ENCODE peak calls at places on chromosomes 4 and X, in five cellular contexts. N is SK-N-DZ, M is Panc1, W is RPMI7951, X is SJSA1. J is an unnamed sample.
A peak's percentile ranks its signal among the peaks of the same experiment; 100 is the strongest.

GRCh38 chr4:19473569-19473968 is 778.1 kb upstream of the SLIT2 start:
- DNase-seq in N (no peak), M (no peak), W (peak; percentile 45), X (no peak), J (peak; percentile 4)

GRCh38 chr4:13657016-13657415 is 29.5 kb upstream of the BOD1L1 start:
- DNase-seq in N (no peak), M (no peak), W (no peak), X (no peak), J (no peak)

GRCh38 chr4:5874811-5875465 is 17.9 kb downstream of the CRMP1 start:
- DNase-seq in N (no peak), M (no peak), W (peak; percentile 13), X (peak; percentile 0), J (peak; percentile 69)

GRCh38 chr4:106247600-106247999 is 68.4 kb downstream of the TBCK start:
- DNase-seq in N (no peak), M (no peak), W (no peak), X (no peak), J (no peak)

GRCh38 chr4:147340547-147341225 is 140.2 kb upstream of the EDNRA start:
- DNase-seq in N (no peak), M (no peak), W (peak; percentile 61), X (no peak), J (peak; percentile 56)

GRCh38 chr4:87498446-87498900 is 30.7 kb downstream of the SPARCL1 start:
- DNase-seq in N (no peak), M (no peak), W (peak; percentile 23), X (no peak), J (no peak)

GRCh38 chr4:72094054-72094780 is 62.4 kb downstream of the NPFFR2 start:
- DNase-seq in N (no peak), M (no peak), W (no peak), X (no peak), J (no peak)

GRCh38 chrX:155966876-155967275 is 30.6 kb upstream of the IL9R start:
- DNase-seq in N (peak; percentile 81), M (no peak), W (peak; percentile 57), X (no peak), J (peak; percentile 38)

GRCh38 chr4:155667538-155668511 is 1.2 kb downstream of the GUCY1A1 start:
- DNase-seq in N (peak; percentile 72), M (no peak), W (peak; percentile 23), X (peak; percentile 30), J (no peak)

GRCh38 chr4:72302981-72303704 is 265.9 kb downstream of the ADAMTS3 start:
- DNase-seq in N (peak; percentile 43), M (no peak), W (peak; percentile 38), X (peak; percentile 37), J (peak; percentile 6)

GRCh38 chr4:105182211-105182610 is 35.5 kb downstream of the TET2 start:
- DNase-seq in N (no peak), M (no peak), W (no peak), X (no peak), J (no peak)

GRCh38 chr4:22670953-22671352 is 21.8 kb upstream of the GBA3 start:
- DNase-seq in N (no peak), M (no peak), W (no peak), X (no peak), J (peak; percentile 10)

GRCh38 chr4:31360786-31361185 is 640.6 kb downstream of the PCDH7 start:
- DNase-seq in N (no peak), M (no peak), W (peak; percentile 9), X (no peak), J (no peak)

GRCh38 chrX:16033336-16033735 is 90.0 kb upstream of the GRPR start:
- DNase-seq in N (no peak), M (no peak), W (peak; percentile 4), X (no peak), J (no peak)

GRCh38 chrX:50747471-50747900 is 66.5 kb downstream of the SHROOM4 start:
- DNase-seq in N (no peak), M (peak; percentile 15), W (no peak), X (no peak), J (no peak)

GRCh38 chrX:39705299-39705698 is 392.5 kb downstream of the BCOR start:
- DNase-seq in N (no peak), M (no peak), W (peak; percentile 93), X (no peak), J (peak; percentile 81)

GRCh38 chrX:19121898-19122640 is at the start of gene ADGRG2:
- DNase-seq in N (peak; percentile 1), M (no peak), W (no peak), X (peak; percentile 10), J (peak; percentile 12)

GRCh38 chrX:142999209-142999720 is 26.5 kb upstream of the SPANXN4 start:
- DNase-seq in N (no peak), M (no peak), W (no peak), X (no peak), J (no peak)

GRCh38 chr4:89807441-89808140 is 29.4 kb downstream of the SNCA start:
- DNase-seq in N (no peak), M (no peak), W (no peak), X (no peak), J (no peak)

GRCh38 chrX:19811807-19812604 is 75.4 kb downstream of the SH3KBP1 start:
- DNase-seq in N (no peak), M (no peak), W (peak; percentile 90), X (peak; percentile 76), J (no peak)

GRCh38 chr4:183563874-183564273 is 59.0 kb downstream of the ING2 start:
- DNase-seq in N (no peak), M (no peak), W (peak; percentile 33), X (no peak), J (peak; percentile 65)

GRCh38 chr4:165991325-165992180 is 118.5 kb downstream of the TLL1 start:
- DNase-seq in N (no peak), M (no peak), W (no peak), X (no peak), J (peak; percentile 15)

GRCh38 chr4:337932-338758 is 531 bp downstream of the ZNF141 start:
- DNase-seq in N (peak; percentile 39), M (no peak), W (peak; percentile 47), X (no peak), J (no peak)